ENCODE peak calls at places on chromosomes 12 and 14, in nine cellular contexts. One of them, this sample, is unnamed.

GRCh38 chr12:15996948-15997347 is 85.8 kb downstream of the DERA start:
- DNase-seq in GM12878: no peak
- DNase-seq in SK-N-SH: no peak
- DNase-seq in HepG2: no peak
- DNase-seq in sigmoid colon: no peak
- DNase-seq in esophagus muscularis mucosa: no peak
- DNase-seq in stomach: no peak
- DNase-seq in K562: no peak
- DNase-seq in suprapubic skin: no peak
- DNase-seq in this sample: no peak

GRCh38 chr12:77013091-77013490 is 52.3 kb downstream of the E2F7 start:
- DNase-seq in K562: no peak
- DNase-seq in stomach: no peak
- DNase-seq in esophagus muscularis mucosa: no peak
- DNase-seq in GM12878: no peak
- DNase-seq in SK-N-SH: no peak
- DNase-seq in suprapubic skin: no peak
- DNase-seq in HepG2: no peak
- DNase-seq in sigmoid colon: no peak
- DNase-seq in this sample: no peak

GRCh38 chr14:88321692-88322504 is 1.2 kb downstream of the KCNK10 start:
- DNase-seq in SK-N-SH: no peak
- DNase-seq in HepG2: no peak
- DNase-seq in sigmoid colon: no peak
- DNase-seq in stomach: no peak
- DNase-seq in GM12878: no peak
- DNase-seq in suprapubic skin: no peak
- DNase-seq in esophagus muscularis mucosa: no peak
- DNase-seq in K562: no peak
- DNase-seq in this sample: no peak

GRCh38 chr14:104286496-104286895 is 148.1 kb downstream of the KIF26A start:
- DNase-seq in stomach: no peak
- DNase-seq in sigmoid colon: no peak
- DNase-seq in HepG2: no peak
- DNase-seq in SK-N-SH: no peak
- DNase-seq in esophagus muscularis mucosa: no peak
- DNase-seq in K562: no peak
- DNase-seq in suprapubic skin: peak; percentile 46
- DNase-seq in GM12878: no peak
- DNase-seq in this sample: no peak

GRCh38 chr12:3622732-3623690 is 129.9 kb downstream of the CRACR2A start:
- DNase-seq in esophagus muscularis mucosa: no peak
- DNase-seq in GM12878: no peak
- DNase-seq in K562: no peak
- DNase-seq in HepG2: no peak
- DNase-seq in sigmoid colon: no peak
- DNase-seq in suprapubic skin: no peak
- DNase-seq in SK-N-SH: no peak
- DNase-seq in stomach: no peak
- DNase-seq in this sample: no peak

GRCh38 chr12:442235-442884 is 17.4 kb upstream of the B4GALNT3 start:
- DNase-seq in stomach: peak; percentile 69
- DNase-seq in esophagus muscularis mucosa: no peak
- DNase-seq in HepG2: peak; percentile 36
- DNase-seq in SK-N-SH: peak; percentile 70
- DNase-seq in K562: peak; percentile 39
- DNase-seq in sigmoid colon: peak; percentile 65
- DNase-seq in suprapubic skin: no peak
- DNase-seq in GM12878: no peak
- DNase-seq in this sample: peak; percentile 46

GRCh38 chr12:88228720-88229119 is 86.6 kb downstream of the TMTC3 start:
- DNase-seq in stomach: no peak
- DNase-seq in K562: no peak
- DNase-seq in sigmoid colon: no peak
- DNase-seq in suprapubic skin: no peak
- DNase-seq in esophagus muscularis mucosa: no peak
- DNase-seq in SK-N-SH: no peak
- DNase-seq in GM12878: no peak
- DNase-seq in HepG2: no peak
- DNase-seq in this sample: no peak

GRCh38 chr12:57234233-57234570 is 4.7 kb downstream of the SHMT2 start:
- DNase-seq in SK-N-SH: no peak
- DNase-seq in GM12878: no peak
- DNase-seq in K562: no peak
- DNase-seq in stomach: no peak
- DNase-seq in suprapubic skin: no peak
- DNase-seq in esophagus muscularis mucosa: no peak
- DNase-seq in sigmoid colon: no peak
- DNase-seq in HepG2: no peak
- DNase-seq in this sample: no peak

GRCh38 chr14:53295985-53296582 is 143.0 kb upstream of the DDHD1 start:
- DNase-seq in SK-N-SH: peak; percentile 8
- DNase-seq in esophagus muscularis mucosa: no peak
- DNase-seq in HepG2: peak; percentile 17
- DNase-seq in GM12878: no peak
- DNase-seq in sigmoid colon: no peak
- DNase-seq in suprapubic skin: no peak
- DNase-seq in stomach: no peak
- DNase-seq in K562: peak; percentile 15
- DNase-seq in this sample: no peak

DNA sequence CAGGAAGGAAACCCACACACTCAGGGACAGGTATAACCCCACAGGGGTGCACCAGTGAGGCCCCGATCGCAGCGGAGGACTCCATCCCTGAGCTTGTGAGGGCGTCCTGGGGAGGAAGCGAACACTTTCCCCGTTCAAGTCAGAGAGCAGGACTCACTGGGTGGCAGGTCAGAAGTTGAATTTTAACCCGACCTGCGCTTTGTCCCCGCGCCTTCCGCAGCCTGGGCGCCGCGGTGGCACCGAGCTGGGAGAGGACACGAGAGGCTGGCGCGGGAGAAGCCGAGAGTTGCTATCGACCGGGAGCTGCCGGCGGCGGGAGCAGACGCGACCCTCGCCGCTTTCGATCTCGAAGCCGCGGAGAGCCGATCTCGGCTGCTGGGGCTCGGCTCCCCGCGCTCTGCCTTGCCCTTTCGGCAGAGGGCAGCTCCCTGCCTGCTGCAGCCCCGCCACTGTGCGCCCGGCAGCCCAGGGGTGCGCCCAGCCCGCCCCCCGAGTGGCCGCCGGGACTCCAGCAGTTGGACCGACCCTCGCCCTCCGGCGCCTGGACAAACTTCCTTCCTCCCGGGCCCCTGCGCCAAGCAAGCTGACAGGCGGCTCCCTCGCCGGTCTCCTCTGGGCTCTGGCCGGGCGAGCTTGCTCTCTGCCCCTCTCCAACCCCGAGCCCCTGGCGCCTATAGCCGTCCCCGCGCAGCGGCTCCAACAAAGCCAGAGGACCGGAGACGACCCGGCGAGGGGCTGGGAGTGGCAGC is 918 bp downstream of the LIN7A start:
- DNase-seq in esophagus muscularis mucosa: no peak
- DNase-seq in K562: no peak
- DNase-seq in HepG2: peak; percentile 79
- DNase-seq in SK-N-SH: peak; percentile 44
- DNase-seq in GM12878: no peak
- DNase-seq in sigmoid colon: peak; percentile 69
- DNase-seq in suprapubic skin: no peak
- DNase-seq in stomach: peak; percentile 27
- DNase-seq in this sample: peak; percentile 51
- TF ChIP-seq POLR2AphosphoS5 in esophagus muscularis mucosa: no peak
- TF ChIP-seq POLR2AphosphoS5 in K562: no peak
- TF ChIP-seq POLR2AphosphoS5 in HepG2: peak; percentile 83
- TF ChIP-seq POLR2AphosphoS5 in SK-N-SH: no peak
- TF ChIP-seq POLR2AphosphoS5 in GM12878: no peak
- TF ChIP-seq POLR2AphosphoS5 in sigmoid colon: no peak
- TF ChIP-seq POLR2AphosphoS5 in suprapubic skin: no peak
- TF ChIP-seq POLR2AphosphoS5 in stomach: no peak
- TF ChIP-seq POLR2AphosphoS5 in this sample: no peak

GRCh38 chr14:68548194-68549056 is 244.4 kb downstream of the ZFP36L1 start:
- DNase-seq in K562: no peak
- DNase-seq in esophagus muscularis mucosa: peak; percentile 94
- DNase-seq in suprapubic skin: peak; percentile 95
- DNase-seq in sigmoid colon: peak; percentile 98
- DNase-seq in HepG2: no peak
- DNase-seq in GM12878: no peak
- DNase-seq in stomach: peak; percentile 48
- DNase-seq in SK-N-SH: peak; percentile 46
- DNase-seq in this sample: peak; percentile 78
- H3K4me1 ChIP-seq in K562: peaks cover 2% of the 10 kb centered on the region
- H3K4me1 ChIP-seq in esophagus muscularis mucosa: peaks cover 98% of the 10 kb centered on the region
- H3K4me1 ChIP-seq in suprapubic skin: peaks cover 98% of the 10 kb centered on the region
- H3K4me1 ChIP-seq in sigmoid colon: peaks cover 98% of the 10 kb centered on the region
- H3K4me1 ChIP-seq in HepG2: peaks cover 26% of the 10 kb centered on the region
- H3K4me1 ChIP-seq in GM12878: peaks cover 5% of the 10 kb centered on the region
- H3K4me1 ChIP-seq in stomach: peaks cover 65% of the 10 kb centered on the region
- H3K4me1 ChIP-seq in SK-N-SH: peaks cover 17% of the 10 kb centered on the region
- H3K4me1 ChIP-seq in this sample: peaks cover 48% of the 10 kb centered on the region

DNA sequence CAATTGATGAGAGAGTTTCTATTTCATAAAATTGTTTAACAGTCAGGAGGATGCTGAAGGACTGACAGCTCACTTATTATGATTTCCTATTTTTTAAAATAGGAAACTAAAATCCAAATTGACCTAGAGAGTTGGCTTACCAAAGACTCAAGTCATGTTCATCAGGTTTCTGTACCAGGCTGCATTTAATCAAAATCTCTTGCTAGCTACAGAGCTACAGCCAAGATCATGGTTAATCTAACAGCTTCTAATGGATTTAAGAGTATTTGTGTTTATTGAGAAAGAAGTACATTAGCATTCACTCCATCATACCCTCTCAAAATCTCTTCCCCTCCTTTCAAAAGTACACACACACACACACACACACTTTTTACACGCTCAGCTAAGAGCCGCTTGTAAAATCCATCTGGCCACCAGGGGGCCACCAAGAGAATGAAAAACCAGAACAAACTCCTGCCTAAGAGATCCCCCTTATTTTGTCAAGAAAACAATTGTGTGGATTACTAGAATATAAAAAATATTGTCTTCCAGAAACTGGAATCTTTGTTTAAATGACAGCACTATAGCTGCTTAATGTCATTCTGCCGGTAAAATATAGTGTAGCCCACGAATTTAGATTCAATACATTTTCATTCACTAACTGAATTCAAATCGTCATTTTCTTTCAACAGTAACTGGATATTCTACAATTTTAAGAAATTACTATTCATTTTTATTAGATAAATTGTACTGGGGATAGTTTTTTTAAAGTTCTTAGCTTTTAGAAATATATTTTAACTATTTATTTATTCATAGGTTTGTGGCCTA is 334.0 kb downstream of the BTG1 start:
- DNase-seq in SK-N-SH: peak; percentile 22
- DNase-seq in sigmoid colon: peak; percentile 80
- DNase-seq in suprapubic skin: peak; percentile 79
- DNase-seq in K562: peak; percentile 36
- DNase-seq in HepG2: peak; percentile 42
- DNase-seq in esophagus muscularis mucosa: no peak
- DNase-seq in stomach: peak; percentile 76
- DNase-seq in GM12878: peak; percentile 40
- DNase-seq in this sample: peak; percentile 79
- TF ChIP-seq EP300 in SK-N-SH: no peak
- TF ChIP-seq EP300 in sigmoid colon: no peak
- TF ChIP-seq EP300 in suprapubic skin: no peak
- TF ChIP-seq EP300 in K562: no peak
- TF ChIP-seq EP300 in HepG2: no peak
- TF ChIP-seq EP300 in esophagus muscularis mucosa: no peak
- TF ChIP-seq EP300 in stomach: no peak
- TF ChIP-seq EP300 in GM12878: no peak
- TF ChIP-seq EP300 in this sample: no peak

GRCh38 chr12:124904306-124905098 is 9.9 kb downstream of the UBC start:
- DNase-seq in stomach: peak; percentile 80
- DNase-seq in sigmoid colon: peak; percentile 96
- DNase-seq in K562: peak; percentile 91
- DNase-seq in esophagus muscularis mucosa: peak; percentile 96
- DNase-seq in GM12878: no peak
- DNase-seq in suprapubic skin: peak; percentile 92
- DNase-seq in HepG2: peak; percentile 72
- DNase-seq in SK-N-SH: peak; percentile 48
- DNase-seq in this sample: peak; percentile 86
- TF ChIP-seq POLR2AphosphoS5 in stomach: peak; percentile 91
- TF ChIP-seq POLR2AphosphoS5 in sigmoid colon: peak; percentile 87
- TF ChIP-seq POLR2AphosphoS5 in K562: peak; percentile 36
- TF ChIP-seq POLR2AphosphoS5 in esophagus muscularis mucosa: peak; percentile 94
- TF ChIP-seq POLR2AphosphoS5 in GM12878: no peak
- TF ChIP-seq POLR2AphosphoS5 in suprapubic skin: peak; percentile 55
- TF ChIP-seq POLR2AphosphoS5 in HepG2: peak; percentile 37
- TF ChIP-seq POLR2AphosphoS5 in SK-N-SH: no peak
- TF ChIP-seq POLR2AphosphoS5 in this sample: peak; percentile 68

GRCh38 chr12:53047221-53048032 is 2.4 kb upstream of the TNS2 start:
- DNase-seq in K562: peak; percentile 93
- DNase-seq in stomach: peak; percentile 83
- DNase-seq in SK-N-SH: peak; percentile 95
- DNase-seq in GM12878: no peak
- DNase-seq in sigmoid colon: peak; percentile 94
- DNase-seq in esophagus muscularis mucosa: peak; percentile 96
- DNase-seq in suprapubic skin: peak; percentile 90
- DNase-seq in HepG2: peak; percentile 44
- DNase-seq in this sample: peak; percentile 83
- H3K4me1 ChIP-seq in K562: peaks cover 60% of the 10 kb centered on the region
- H3K4me1 ChIP-seq in stomach: peaks cover 65% of the 10 kb centered on the region
- H3K4me1 ChIP-seq in SK-N-SH: peaks cover 63% of the 10 kb centered on the region
- H3K4me1 ChIP-seq in GM12878: peaks cover 15% of the 10 kb centered on the region
- H3K4me1 ChIP-seq in sigmoid colon: peaks cover 86% of the 10 kb centered on the region
- H3K4me1 ChIP-seq in esophagus muscularis mucosa: peaks cover 89% of the 10 kb centered on the region
- H3K4me1 ChIP-seq in suprapubic skin: peaks cover 80% of the 10 kb centered on the region
- H3K4me1 ChIP-seq in HepG2: peaks cover 79% of the 10 kb centered on the region
- H3K4me1 ChIP-seq in this sample: peaks cover 79% of the 10 kb centered on the region

GRCh38 chr12:106246891-106247730 is 709 bp downstream of the CKAP4 start:
- DNase-seq in GM12878: no peak
- DNase-seq in SK-N-SH: peak; percentile 81
- DNase-seq in sigmoid colon: peak; percentile 83
- DNase-seq in K562: no peak
- DNase-seq in suprapubic skin: peak; percentile 87
- DNase-seq in HepG2: no peak
- DNase-seq in stomach: peak; percentile 75
- DNase-seq in esophagus muscularis mucosa: no peak
- DNase-seq in this sample: peak; percentile 63

GRCh38 chr12:106248849-106249371 is 1.1 kb upstream of the CKAP4 start:
- DNase-seq in suprapubic skin: no peak
- DNase-seq in stomach: no peak
- DNase-seq in SK-N-SH: no peak
- DNase-seq in K562: no peak
- DNase-seq in GM12878: no peak
- DNase-seq in sigmoid colon: no peak
- DNase-seq in esophagus muscularis mucosa: no peak
- DNase-seq in HepG2: no peak
- DNase-seq in this sample: peak; percentile 19

GRCh38 chr12:106249411-106250135 is 1.8 kb upstream of the CKAP4 start:
- DNase-seq in GM12878: peak; percentile 53
- DNase-seq in stomach: no peak
- DNase-seq in K562: no peak
- DNase-seq in sigmoid colon: no peak
- DNase-seq in esophagus muscularis mucosa: no peak
- DNase-seq in suprapubic skin: no peak
- DNase-seq in HepG2: no peak
- DNase-seq in SK-N-SH: no peak
- DNase-seq in this sample: peak; percentile 75

GRCh38 chr12:106247731-106248176 is at the start of gene CKAP4:
- DNase-seq in K562: peak; percentile 35
- DNase-seq in HepG2: peak; percentile 30
- DNase-seq in GM12878: no peak
- DNase-seq in stomach: peak; percentile 83
- DNase-seq in suprapubic skin: peak; percentile 83
- DNase-seq in sigmoid colon: peak; percentile 90
- DNase-seq in esophagus muscularis mucosa: no peak
- DNase-seq in SK-N-SH: peak; percentile 95
- DNase-seq in this sample: peak; percentile 81

GRCh38 chr12:106248177-106248848 is 493 bp upstream of the CKAP4 start:
- DNase-seq in HepG2: peak; percentile 19
- DNase-seq in stomach: peak; percentile 62
- DNase-seq in suprapubic skin: peak; percentile 87
- DNase-seq in sigmoid colon: peak; percentile 85
- DNase-seq in SK-N-SH: no peak
- DNase-seq in esophagus muscularis mucosa: no peak
- DNase-seq in GM12878: no peak
- DNase-seq in K562: no peak
- DNase-seq in this sample: peak; percentile 69
- TF ChIP-seq EP300 in HepG2: no peak
- TF ChIP-seq EP300 in stomach: no peak
- TF ChIP-seq EP300 in suprapubic skin: no peak
- TF ChIP-seq EP300 in sigmoid colon: no peak
- TF ChIP-seq EP300 in SK-N-SH: no peak
- TF ChIP-seq EP300 in esophagus muscularis mucosa: no peak
- TF ChIP-seq EP300 in GM12878: no peak
- TF ChIP-seq EP300 in K562: no peak
- TF ChIP-seq EP300 in this sample: no peak